ENCODE peak calls at places on chromosomes 3 and 15, in five cellular contexts. U is NT2/D1; R is ureter; Q is stimulated activated CD4-positive, alpha-beta T cell treated with anti-CD3 and anti-CD28 coated beads, Interleukin-4, amount 100 ng/mL, for 48 hours; T is GM12891. G is an unnamed sample.

GRCh38 chr3:154384504-154384903 is 45.5 kb downstream of the GPR149 start:
- DNase-seq in U (no peak), R (no peak), Q (no peak), T (no peak), G (no peak)

GRCh38 chr3:52023860-52024764 is 28.4 kb upstream of the RPL29 start:
- DNase-seq in U (no peak), R (no peak), Q (no peak), T (peak), G (no peak)

GRCh38 chr15:62020576-62021160 is 39.6 kb downstream of the VPS13C start:
- DNase-seq in U (no peak), R (no peak), Q (no peak), T (no peak), G (no peak)

GRCh38 chr3:192920406-192920805 is 2.8 kb upstream of the MB21D2 start:
- DNase-seq in U (no peak), R (no peak), Q (no peak), T (no peak), G (no peak)

GRCh38 chr15:32849769-32850668 is 132.2 kb downstream of the GREM1 start:
- DNase-seq in U (no peak), R (no peak), Q (no peak), T (no peak), G (no peak)

GRCh38 chr3:76487446-76487845 is 552.5 kb upstream of the ROBO2 start:
- DNase-seq in U (no peak), R (no peak), Q (no peak), T (no peak), G (no peak)

GRCh38 chr3:36434682-36435426 is 54.5 kb downstream of the STAC start:
- DNase-seq in U (no peak), R (no peak), Q (no peak), T (no peak), G (no peak)

GRCh38 chr15:74988007-74988800 is 7.2 kb upstream of the SCAMP5 start:
- DNase-seq in U (peak), R (no peak), Q (peak), T (no peak), G (no peak)

GRCh38 chr15:97470417-97470816 is 490.1 kb upstream of the ARRDC4 start:
- DNase-seq in U (no peak), R (no peak), Q (no peak), T (no peak), G (no peak)

GRCh38 chr3:127069814-127070440 is 87.0 kb downstream of the PLXNA1 start:
- DNase-seq in U (no peak), R (peak), Q (no peak), T (no peak), G (no peak)

G was measured in iPS DF 19.7.